ENCODE peak calls at places on chromosomes 1 and 21, in nine cellular contexts. R is cardiac fibroblast; K is memory B cell; Y is sciatic nerve; H is KBM-7; P is activated naive CD8-positive, alpha-beta T cell treated with anti-CD3 and anti-CD28 coated beads, Interleukin-2, amount 50 U/mL, for 16 hours; U is dorsolateral prefrontal cortex; L is stimulated activated CD4-positive, alpha-beta T cell treated with anti-CD3 and anti-CD28 coated beads, Interleukin-1b, Interleukin-23, amount 100 ng/mL, for 4 hours; S is Right ventricle myocardium superior. F is an unnamed sample.

GRCh38 chr1:232211149-232211548 is 418.8 kb downstream of the SIPA1L2 start:
- DNase-seq in R (no peak), K (no peak), Y (no peak), H (no peak), P (no peak), U (no peak), L (no peak), S (no peak), F (no peak)

GRCh38 chr1:56461158-56462127 is 117.9 kb downstream of the PLPP3 start:
- DNase-seq in R (no peak), K (no peak), Y (no peak), H (no peak), P (no peak), U (no peak), L (no peak), S (no peak), F (no peak)

GRCh38 chr1:30109853-30110252 is 613.5 kb downstream of the MATN1 start:
- DNase-seq in R (no peak), K (no peak), Y (no peak), H (no peak), P (no peak), U (peak; percentile 61), L (no peak), S (peak; percentile 47), F (peak; percentile 89)

GRCh38 chr1:31834501-31834900 is 18.7 kb upstream of the SPOCD1 start:
- DNase-seq in R (no peak), K (no peak), Y (no peak), H (no peak), P (no peak), U (no peak), L (no peak), S (no peak), F (no peak)

GRCh38 chr1:19813651-19813960 is 1.5 kb downstream of the RNF186 start:
- DNase-seq in R (no peak), K (no peak), Y (no peak), H (no peak), P (no peak), U (no peak), L (no peak), S (no peak), F (peak; percentile 28)

GRCh38 chr1:177650947-177651346 is 318.9 kb downstream of the SEC16B start:
- DNase-seq in R (no peak), K (no peak), Y (no peak), H (no peak), P (no peak), U (no peak), L (no peak), S (no peak), F (no peak)

GRCh38 chr1:116945996-116946395 is 36.3 kb downstream of the PTGFRN start:
- DNase-seq in R (peak; percentile 13), K (no peak), Y (no peak), H (no peak), P (no peak), U (no peak), L (no peak), S (no peak), F (no peak)

GRCh38 chr1:43506233-43506632 is 24.4 kb upstream of the PTPRF start:
- DNase-seq in R (no peak), K (no peak), Y (no peak), H (no peak), P (no peak), U (no peak), L (no peak), S (no peak), F (peak; percentile 44)

GRCh38 chr1:81681570-81681969 is 119.2 kb upstream of the ADGRL2 start:
- DNase-seq in R (peak; percentile 65), K (no peak), Y (no peak), H (no peak), P (no peak), U (no peak), L (no peak), S (no peak), F (no peak)

GRCh38 chr21:29233611-29234540 is 64.8 kb upstream of the BACH1 start:
- DNase-seq in R (no peak), K (no peak), Y (no peak), H (no peak), P (no peak), U (no peak), L (no peak), S (no peak), F (no peak)

GRCh38 chr1:36154765-36155559 is 998 bp upstream of the MAP7D1 start:
- DNase-seq in R (no peak), K (no peak), Y (no peak), H (no peak), P (no peak), U (peak; percentile 51), L (no peak), S (peak; percentile 80), F (no peak)

GRCh38 chr1:64471724-64472276 is 1.9 kb downstream of the CACHD1 start:
- DNase-seq in R (peak; percentile 24), K (no peak), Y (no peak), H (no peak), P (no peak), U (no peak), L (no peak), S (no peak), F (no peak)

GRCh38 chr1:248696775-248697174 is 5.8 kb downstream of the OR14I1 start:
- DNase-seq in R (no peak), K (no peak), Y (no peak), H (no peak), P (no peak), U (no peak), L (no peak), S (no peak), F (no peak)

GRCh38 chr1:213376862-213377372 is 325.9 kb downstream of the RPS6KC1 start:
- DNase-seq in R (no peak), K (no peak), Y (no peak), H (no peak), P (no peak), U (no peak), L (no peak), S (no peak), F (no peak)

GRCh38 chr1:39729030-39729429 is 9.7 kb upstream of the PPIE start:
- DNase-seq in R (peak; percentile 16), K (no peak), Y (no peak), H (no peak), P (no peak), U (no peak), L (no peak), S (no peak), F (no peak)

GRCh38 chr1:6584126-6585080 is 4.6 kb downstream of the ZBTB48 start:
- DNase-seq in R (no peak), K (no peak), Y (no peak), H (no peak), P (no peak), U (no peak), L (no peak), S (no peak), F (no peak)

GRCh38 chr1:16348414-16349182 is 3.7 kb downstream of the FBXO42 start:
- DNase-seq in R (peak; percentile 87), K (no peak), Y (no peak), H (no peak), P (no peak), U (no peak), L (no peak), S (no peak), F (no peak)

GRCh38 chr1:38152351-38153082 is 105.9 kb upstream of the POU3F1 start:
- DNase-seq in R (no peak), K (no peak), Y (no peak), H (no peak), P (no peak), U (no peak), L (no peak), S (no peak), F (no peak)

GRCh38 chr1:197989058-197989457 is 71.9 kb downstream of the LHX9 start:
- DNase-seq in R (no peak), K (no peak), Y (no peak), H (no peak), P (no peak), U (no peak), L (no peak), S (no peak), F (no peak)

GRCh38 chr1:20325844-20326323 is 35.2 kb downstream of the VWA5B1 start:
- DNase-seq in R (no peak), K (no peak), Y (no peak), H (no peak), P (no peak), U (no peak), L (no peak), S (no peak), F (no peak)

GRCh38 chr21:39047046-39047445 is 136.2 kb downstream of the PSMG1 start:
- DNase-seq in R (no peak), K (no peak), Y (no peak), H (no peak), P (no peak), U (no peak), L (no peak), S (no peak), F (no peak)